ENCODE peak calls at places on chromosome 12, in six cellular contexts. U is NCI-H345; L is T-helper 2 cell; T is Jurkat, Clone E6-1; Z is stimulated activated CD4-positive, alpha-beta T cell treated with anti-CD3 and anti-CD28 coated beads, TNF-alpha, amount 100 ng/mL, for 1 hour; A is NCI-H524. Y is an unnamed sample.
A peak's percentile ranks its signal among the peaks of the same experiment; 100 is the strongest.

GRCh38 chr12:94588271-94588785 is 62.0 kb downstream of the TMCC3 start:
- DNase-seq in U (no peak), L (no peak), T (no peak), Z (no peak), A (no peak), Y (no peak)

GRCh38 chr12:123571343-123571813 is 13.0 kb upstream of the TMED2 start:
- DNase-seq in U (peak; percentile 4), L (no peak), T (peak; percentile 33), Z (no peak), A (peak; percentile 70), Y (peak; percentile 39)

GRCh38 chr12:128787827-128788226 is 35.9 kb downstream of the SLC15A4 start:
- DNase-seq in U (no peak), L (no peak), T (no peak), Z (no peak), A (no peak), Y (no peak)

GRCh38 chr12:59113831-59114273 is 193.5 kb upstream of the LRIG3 start:
- DNase-seq in U (peak; percentile 81), L (no peak), T (peak; percentile 82), Z (no peak), A (peak; percentile 45), Y (peak; percentile 75)

GRCh38 chr12:102169922-102170698 is 27.5 kb downstream of the PMCH start:
- DNase-seq in U (peak; percentile 30), L (no peak), T (peak; percentile 25), Z (no peak), A (no peak), Y (no peak)

GRCh38 chr12:78562358-78563205 is 302.0 kb upstream of the SYT1 start:
- DNase-seq in U (peak; percentile 30), L (no peak), T (peak; percentile 21), Z (no peak), A (peak; percentile 7), Y (no peak)

GRCh38 chr12:27151479-27151878 is 69.1 kb upstream of the C12orf71 start:
- DNase-seq in U (no peak), L (no peak), T (peak; percentile 33), Z (no peak), A (no peak), Y (no peak)

GRCh38 chr12:66279127-66279712 is 23.1 kb upstream of the HELB start:
- DNase-seq in U (no peak), L (no peak), T (no peak), Z (no peak), A (no peak), Y (no peak)

GRCh38 chr12:27652174-27652763 is 44.0 kb upstream of the REP15 start:
- DNase-seq in U (peak; percentile 59), L (no peak), T (peak; percentile 34), Z (no peak), A (peak; percentile 20), Y (peak; percentile 66)

GRCh38 chr12:13088503-13088902 is 15.0 kb downstream of the GSG1 start:
- DNase-seq in U (no peak), L (no peak), T (no peak), Z (no peak), A (no peak), Y (no peak)

GRCh38 chr12:116864371-116865160 is 16.7 kb downstream of the HRK start:
- DNase-seq in U (no peak), L (no peak), T (no peak), Z (no peak), A (no peak), Y (no peak)

GRCh38 chr12:110721570-110721969 is 21.1 kb downstream of the PPP1CC start:
- DNase-seq in U (peak; percentile 45), L (no peak), T (no peak), Z (no peak), A (no peak), Y (no peak)

GRCh38 chr12:67006612-67007011 is 262.5 kb upstream of the CAND1 start:
- DNase-seq in U (no peak), L (no peak), T (no peak), Z (no peak), A (no peak), Y (no peak)

GRCh38 chr12:29519585-29520182 is 22.2 kb upstream of the OVCH1 start:
- DNase-seq in U (peak; percentile 3), L (no peak), T (peak; percentile 50), Z (no peak), A (no peak), Y (peak; percentile 44)

GRCh38 chr12:108691995-108692808 is 39.1 kb downstream of the CORO1C start:
- DNase-seq in U (peak; percentile 93), L (no peak), T (peak; percentile 45), Z (no peak), A (peak; percentile 62), Y (no peak)

GRCh38 chr12:19200261-19200660 is 70.7 kb downstream of the PLEKHA5 start:
- DNase-seq in U (no peak), L (no peak), T (no peak), Z (no peak), A (no peak), Y (no peak)

GRCh38 chr12:95674631-95675030 is 115.9 kb downstream of the NTN4 start:
- DNase-seq in U (peak; percentile 98), L (no peak), T (no peak), Z (no peak), A (peak; percentile 91), Y (no peak)

GRCh38 chr12:25069221-25069620 is 120.3 kb upstream of the BCAT1 start:
- DNase-seq in U (no peak), L (no peak), T (no peak), Z (no peak), A (no peak), Y (no peak)

GRCh38 chr12:114777052-114777451 is 93.1 kb upstream of the TBX3 start:
- DNase-seq in U (no peak), L (no peak), T (no peak), Z (no peak), A (no peak), Y (no peak)

GRCh38 chr12:90512518-90512917 is 442.5 kb downstream of the CCER1 start:
- DNase-seq in U (no peak), L (no peak), T (no peak), Z (no peak), A (no peak), Y (no peak)

GRCh38 chr12:54601841-54602240 is 13.4 kb upstream of the PPP1R1A start:
- DNase-seq in U (no peak), L (no peak), T (peak; percentile 17), Z (no peak), A (no peak), Y (no peak)

GRCh38 chr12:31518680-31519227 is 72.2 kb downstream of the DENND5B start:
- DNase-seq in U (peak; percentile 38), L (no peak), T (no peak), Z (no peak), A (no peak), Y (peak; percentile 96)

GRCh38 chr12:24739094-24739779 is 209.7 kb downstream of the BCAT1 start:
- DNase-seq in U (no peak), L (no peak), T (no peak), Z (no peak), A (no peak), Y (no peak)

GRCh38 chr12:101570022-101570421 is 24.7 kb upstream of the MYBPC1 start:
- DNase-seq in U (peak; percentile 28), L (no peak), T (peak; percentile 5), Z (no peak), A (no peak), Y (peak; percentile 7)

GRCh38 chr12:171276-171675 is 42.7 kb downstream of the SLC6A12 start:
- DNase-seq in U (no peak), L (no peak), T (no peak), Z (no peak), A (no peak), Y (no peak)

GRCh38 chr12:64673490-64674169 is 63.3 kb downstream of the RASSF3 start:
- DNase-seq in U (peak; percentile 79), L (no peak), T (no peak), Z (no peak), A (peak; percentile 13), Y (no peak)

GRCh38 chr12:30908389-30909087 is 18.0 kb upstream of the TSPAN11 start:
- DNase-seq in U (no peak), L (no peak), T (no peak), Z (no peak), A (peak; percentile 11), Y (peak; percentile 95)

GRCh38 chr12:8662592-8662991 is at the start of gene MFAP5:
- DNase-seq in U (no peak), L (no peak), T (no peak), Z (no peak), A (no peak), Y (peak; percentile 37)

GRCh38 chr12:15212877-15213276 is 8.3 kb downstream of the RERG start:
- DNase-seq in U (peak; percentile 43), L (no peak), T (no peak), Z (no peak), A (no peak), Y (no peak)

Y was measured in AG09319.